ENCODE peak calls at places on chromosomes 6 and 20, in eight cellular contexts. A, K, C, N, M, Y, D and U are unnamed samples.

GRCh38 chr6:151317206-151317994 is 74.0 kb downstream of the ZBTB2 start:
- DNase-seq in N (no peak), A (no peak), K (no peak), Y (peak), D (no peak), M (no peak), C (peak), U (no peak)

GRCh38 chr6:166166314-166167257 is 1.1 kb downstream of the TBXT start:
- DNase-seq in Y (no peak), N (no peak), D (peak), A (no peak), M (peak), C (no peak), K (no peak), U (no peak)

GRCh38 chr20:62186887-62187866 is 4.3 kb downstream of the MTG2 start:
- DNase-seq in N (no peak), K (no peak), A (peak), C (peak), D (no peak), M (no peak), Y (peak), U (no peak)

GRCh38 chr20:45592574-45593189 is 13.6 kb upstream of the WFDC8 start:
- DNase-seq in K (no peak), M (peak), N (peak), D (no peak), Y (peak), C (peak), A (no peak), U (peak)

GRCh38 chr6:136284909-136285308 is 4.7 kb downstream of the BCLAF1 start:
- DNase-seq in C (peak), Y (peak), A (no peak), N (no peak), D (no peak), M (no peak), K (no peak), U (no peak)

GRCh38 chr20:1474817-1475603 is 8.4 kb upstream of the NSFL1C start:
- DNase-seq in A (no peak), K (no peak), C (no peak), M (no peak), Y (no peak), N (no peak), D (no peak), U (no peak)

GRCh38 chr6:43938178-43939101 is 168.4 kb downstream of the VEGFA start:
- DNase-seq in C (no peak), M (no peak), Y (no peak), D (no peak), N (no peak), K (no peak), A (peak), U (no peak)

GRCh38 chr6:127206531-127207065 is 60.1 kb upstream of the RNF146 start:
- DNase-seq in M (no peak), N (no peak), D (no peak), Y (peak), K (no peak), C (peak), A (no peak), U (no peak)

GRCh38 chr6:88984152-88984551 is 20.7 kb upstream of the RNGTT start:
- DNase-seq in M (no peak), K (no peak), Y (no peak), A (no peak), C (no peak), D (no peak), N (no peak), U (no peak)

GRCh38 chr6:67433124-67433523 is 1202.0 kb upstream of the ADGRB3 start:
- DNase-seq in D (no peak), K (no peak), A (no peak), C (no peak), N (no peak), M (no peak), Y (peak), U (no peak)

GRCh38 chr6:47071681-47072080 is 29.5 kb upstream of the ADGRF1 start:
- DNase-seq in K (no peak), N (no peak), D (no peak), Y (no peak), C (no peak), M (no peak), A (no peak), U (no peak)

GRCh38 chr20:49185071-49185757 is 2.9 kb downstream of the STAU1 start:
- DNase-seq in D (no peak), M (no peak), N (no peak), A (no peak), Y (no peak), C (no peak), K (no peak), U (no peak)

GRCh38 chr6:10250655-10251220 is 164.1 kb downstream of the TFAP2A start:
- DNase-seq in D (no peak), N (no peak), M (no peak), A (no peak), C (no peak), Y (no peak), K (no peak), U (no peak)

GRCh38 chr6:18022398-18023231 is 35.2 kb upstream of the KIF13A start:
- DNase-seq in Y (peak), M (peak), D (peak), K (no peak), A (no peak), N (no peak), C (peak), U (peak)

DNA sequence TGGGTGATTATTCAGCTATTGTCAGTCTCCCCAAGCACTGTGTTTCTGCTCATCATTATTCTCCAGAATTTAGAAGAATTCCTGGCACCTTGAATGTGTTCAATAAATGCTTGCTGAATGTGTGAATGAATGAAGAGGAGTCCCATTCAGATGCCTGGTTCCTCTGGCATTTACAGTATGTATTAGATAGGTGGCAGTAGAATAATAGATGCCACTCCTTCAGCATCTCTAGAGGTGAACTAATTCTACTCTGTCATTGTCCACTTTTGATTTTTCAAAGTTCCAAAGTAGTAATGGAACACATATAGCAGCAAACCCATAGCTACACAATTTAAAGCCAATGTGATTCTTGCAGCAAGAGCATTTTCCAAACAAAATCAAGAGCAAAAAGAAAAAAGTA is 118.9 kb upstream of the CEP162 start:
- DNase-seq in Y (peak), M (no peak), D (no peak), A (no peak), C (no peak), N (no peak), K (no peak), U (no peak)
- TF ChIP-seq CTCF in Y (peak), M (peak), D (no peak), A (no peak), C (no peak), N (peak), K (no peak), U (no peak)

DNA sequence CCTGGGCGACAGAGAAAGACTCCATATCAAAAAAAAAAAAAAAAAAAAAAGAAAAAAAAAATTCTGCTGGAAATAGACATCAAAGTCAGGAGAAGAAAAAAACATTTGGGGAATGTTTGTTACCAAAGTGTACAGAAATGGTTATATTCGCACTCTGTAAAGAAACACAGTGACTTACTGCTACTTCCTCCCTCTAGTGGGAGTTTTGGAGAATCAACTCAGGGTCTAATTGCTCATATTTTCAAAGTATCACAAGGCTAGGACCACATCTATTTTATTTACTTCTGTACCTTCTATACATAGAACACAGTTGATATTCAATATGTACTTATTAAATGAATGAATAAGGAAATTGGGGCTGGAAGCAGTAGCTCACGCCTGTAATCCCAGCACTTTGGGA is 24.4 kb downstream of the ARG1 start:
- DNase-seq in N (no peak), A (no peak), C (no peak), D (no peak), K (no peak), Y (peak), M (no peak), U (no peak)
- TF ChIP-seq CTCF in N (peak), A (no peak), C (no peak), D (no peak), K (no peak), Y (peak), M (peak), U (peak)

GRCh38 chr20:21767200-21767738 is 61.8 kb downstream of the PAX1 start:
- DNase-seq in K (peak), C (no peak), N (no peak), Y (no peak), A (no peak), D (no peak), M (no peak), U (no peak)

GRCh38 chr20:21767739-21768223 is 62.3 kb downstream of the PAX1 start:
- DNase-seq in C (no peak), D (peak), M (peak), K (peak), Y (no peak), N (no peak), A (no peak), U (no peak)
- TF ChIP-seq CTCF in C (no peak), D (peak), M (peak), K (no peak), Y (no peak), N (peak), A (no peak), U (no peak)

GRCh38 chr20:63858393-63859165 is 2.7 kb upstream of the ABHD16B start:
- DNase-seq in M (peak), Y (peak), C (peak), N (no peak), K (peak), A (peak), D (peak), U (no peak)
- TF ChIP-seq CTCF in M (peak), Y (peak), C (peak), N (no peak), K (no peak), A (peak), D (no peak), U (no peak)

GRCh38 chr6:41546475-41546865 is 289 bp downstream of the FOXP4 start:
- DNase-seq in A (no peak), N (no peak), Y (no peak), D (no peak), C (no peak), M (no peak), K (no peak), U (no peak)

GRCh38 chr6:41547799-41548097 is 1.6 kb downstream of the FOXP4 start:
- DNase-seq in Y (no peak), M (peak), N (no peak), A (no peak), D (no peak), C (no peak), K (no peak), U (no peak)

GRCh38 chr6:41545174-41545702 is 943 bp upstream of the FOXP4 start:
- DNase-seq in C (no peak), A (no peak), M (no peak), D (no peak), Y (no peak), K (no peak), N (no peak), U (no peak)

GRCh38 chr6:41546866-41547798 is 951 bp downstream of the FOXP4 start:
- DNase-seq in Y (peak), A (peak), D (peak), M (peak), N (no peak), C (peak), K (peak), U (peak)

GRCh38 chr6:41545703-41546474 is at the start of gene FOXP4:
- DNase-seq in C (peak), Y (peak), M (peak), A (peak), D (peak), N (peak), K (peak), U (peak)
- TF ChIP-seq CTCF in C (no peak), Y (no peak), M (no peak), A (no peak), D (no peak), N (no peak), K (no peak), U (no peak)